ENCODE peak calls at places on chromosomes 1 and 21, in six cellular contexts. G is BE2C, A is body of pancreas, F is transverse colon, Y is fibroblast of lung, R is PC-3. E is an unnamed sample.
A peak's percentile ranks its signal among the peaks of the same experiment; 100 is the strongest.

GRCh38 chr21:45543371-45543709 is 1.1 kb upstream of the SLC19A1 start:
- DNase-seq in G (no peak), A (peak; percentile 11), F (no peak), Y (no peak), R (no peak), E (no peak)

GRCh38 chr1:55288245-55288644 is 73.1 kb upstream of the USP24 start:
- DNase-seq in G (no peak), A (no peak), F (peak; percentile 19), Y (no peak), R (no peak), E (no peak)

GRCh38 chr1:42439940-42440339 is 15.9 kb downstream of the ZMYND12 start:
- DNase-seq in G (no peak), A (no peak), F (no peak), Y (peak; percentile 88), R (peak; percentile 85), E (no peak)

GRCh38 chr1:222933273-222933672 is 118.4 kb downstream of the DISP1 start:
- DNase-seq in G (no peak), A (no peak), F (no peak), Y (no peak), R (no peak), E (no peak)

GRCh38 chr1:113976609-113977278 is 2.5 kb upstream of the OLFML3 start:
- DNase-seq in G (no peak), A (no peak), F (no peak), Y (peak; percentile 67), R (peak; percentile 62), E (peak; percentile 70)

GRCh38 chr1:230891413-230891812 is 23.1 kb upstream of the C1orf198 start:
- DNase-seq in G (no peak), A (no peak), F (no peak), Y (no peak), R (peak; percentile 28), E (no peak)

GRCh38 chr1:30773722-30774121 is 16.1 kb upstream of the LAPTM5 start:
- DNase-seq in G (no peak), A (no peak), F (no peak), Y (no peak), R (no peak), E (no peak)

GRCh38 chr1:245085508-245086095 is 69.2 kb upstream of the KIF26B start:
- DNase-seq in G (no peak), A (no peak), F (no peak), Y (peak; percentile 99), R (peak; percentile 75), E (no peak)

GRCh38 chr1:161266096-161266679 is 7.6 kb downstream of the PCP4L1 start:
- DNase-seq in G (no peak), A (no peak), F (no peak), Y (peak; percentile 19), R (peak; percentile 41), E (no peak)

GRCh38 chr1:223832637-223832943 is 13.2 kb downstream of the TP53BP2 start:
- DNase-seq in G (no peak), A (no peak), F (no peak), Y (no peak), R (no peak), E (peak; percentile 36)

GRCh38 chr1:40315239-40315794 is 1.8 kb downstream of the COL9A2 start:
- DNase-seq in G (peak; percentile 73), A (peak; percentile 73), F (peak; percentile 87), Y (peak; percentile 81), R (peak; percentile 68), E (peak; percentile 83)

GRCh38 chr1:22712502-22713271 is 2.0 kb downstream of the EPHB2 start:
- DNase-seq in G (no peak), A (no peak), F (peak; percentile 48), Y (peak; percentile 52), R (peak; percentile 71), E (no peak)

GRCh38 chr1:162023547-162024501 is at the start of gene OLFML2B:
- DNase-seq in G (peak; percentile 81), A (peak; percentile 47), F (peak; percentile 60), Y (peak; percentile 82), R (peak; percentile 89), E (peak; percentile 74)

GRCh38 chr1:89802841-89803240 is 18.0 kb upstream of the LRRC8D start:
- DNase-seq in G (no peak), A (no peak), F (no peak), Y (peak; percentile 35), R (no peak), E (no peak)

GRCh38 chr1:22089787-22090186 is 37.3 kb downstream of the CDC42 start:
- DNase-seq in G (no peak), A (no peak), F (no peak), Y (no peak), R (no peak), E (no peak)

GRCh38 chr1:7575041-7575400 is 196.1 kb upstream of the VAMP3 start:
- DNase-seq in G (no peak), A (no peak), F (no peak), Y (no peak), R (no peak), E (no peak)

GRCh38 chr1:62810420-62811274 is 26.7 kb downstream of the ATG4C start:
- DNase-seq in G (no peak), A (no peak), F (no peak), Y (no peak), R (no peak), E (no peak)

GRCh38 chr1:93615201-93616150 is 66.2 kb downstream of the BCAR3 start:
- DNase-seq in G (no peak), A (no peak), F (peak; percentile 28), Y (peak; percentile 94), R (peak; percentile 47), E (peak; percentile 77)

GRCh38 chr1:56547977-56548376 is 31.4 kb downstream of the PLPP3 start:
- DNase-seq in G (no peak), A (peak; percentile 16), F (peak; percentile 33), Y (no peak), R (peak; percentile 74), E (no peak)

GRCh38 chr1:193069748-193070394 is 10.5 kb downstream of the RO60 start:
- DNase-seq in G (peak; percentile 22), A (no peak), F (no peak), Y (no peak), R (peak; percentile 15), E (no peak)

GRCh38 chr1:6378096-6378746 is 15.3 kb downstream of the ACOT7 start:
- DNase-seq in G (peak; percentile 72), A (no peak), F (no peak), Y (no peak), R (no peak), E (no peak)

GRCh38 chr21:37742115-37742514 is 174.1 kb downstream of the KCNJ6 start:
- DNase-seq in G (no peak), A (no peak), F (no peak), Y (no peak), R (no peak), E (no peak)

GRCh38 chr1:43521716-43522115 is 9.0 kb upstream of the PTPRF start:
- DNase-seq in G (no peak), A (no peak), F (no peak), Y (no peak), R (no peak), E (no peak)

GRCh38 chr1:201946224-201946908 is at the start of gene LMOD1:
- DNase-seq in G (peak; percentile 81), A (peak; percentile 81), F (peak; percentile 82), Y (peak; percentile 98), R (peak; percentile 64), E (peak; percentile 92)

GRCh38 chr1:83761084-83761760 is 237.7 kb downstream of the TTLL7 start:
- DNase-seq in G (no peak), A (no peak), F (peak; percentile 9), Y (no peak), R (no peak), E (peak; percentile 9)

GRCh38 chr21:29152936-29153335 is 22.5 kb downstream of the MAP3K7CL start:
- DNase-seq in G (no peak), A (no peak), F (no peak), Y (peak; percentile 62), R (no peak), E (peak; percentile 62)

GRCh38 chr1:187477103-187477502 is 648.4 kb downstream of the PLA2G4A start:
- DNase-seq in G (no peak), A (no peak), F (no peak), Y (peak; percentile 53), R (peak; percentile 23), E (no peak)

GRCh38 chr21:41597811-41598231 is 89.9 kb upstream of the TMPRSS2 start:
- DNase-seq in G (no peak), A (no peak), F (no peak), Y (no peak), R (no peak), E (no peak)

GRCh38 chr1:91091812-91092211 is 70.0 kb upstream of the ZNF644 start:
- DNase-seq in G (no peak), A (no peak), F (no peak), Y (peak; percentile 10), R (peak; percentile 69), E (no peak)

DNA sequence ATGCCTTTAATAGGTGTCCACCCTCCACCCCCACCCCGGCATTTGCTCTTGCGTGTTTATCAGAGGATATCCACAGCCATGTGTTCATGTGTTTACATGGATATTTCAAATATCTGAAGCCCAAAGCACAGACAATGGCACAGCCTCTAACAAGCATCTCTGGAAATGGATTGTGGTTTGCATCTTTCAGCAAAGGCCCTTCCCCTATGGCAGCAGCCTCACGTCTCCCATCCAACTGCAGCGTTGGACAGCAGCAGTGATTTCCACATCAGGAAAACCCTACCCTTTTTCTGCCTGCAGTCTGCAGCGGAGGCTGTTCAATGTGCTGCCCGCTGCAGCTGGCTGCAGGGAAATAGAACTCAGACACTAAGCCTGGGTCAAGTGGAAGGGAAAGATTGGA is 1.6 kb downstream of the RASSF5 start:
- DNase-seq in G (no peak), A (no peak), F (no peak), Y (peak; percentile 36), R (no peak), E (peak; percentile 82)
- H3K4me1 ChIP-seq in G (no peaks in the 10 kb centered on the region), A (peaks cover 68% of the 10 kb centered on the region), F (peaks cover 23% of the 10 kb centered on the region), Y (peaks cover 27% of the 10 kb centered on the region), R (peaks cover 57% of the 10 kb centered on the region), E (peaks cover 25% of the 10 kb centered on the region)

DNA sequence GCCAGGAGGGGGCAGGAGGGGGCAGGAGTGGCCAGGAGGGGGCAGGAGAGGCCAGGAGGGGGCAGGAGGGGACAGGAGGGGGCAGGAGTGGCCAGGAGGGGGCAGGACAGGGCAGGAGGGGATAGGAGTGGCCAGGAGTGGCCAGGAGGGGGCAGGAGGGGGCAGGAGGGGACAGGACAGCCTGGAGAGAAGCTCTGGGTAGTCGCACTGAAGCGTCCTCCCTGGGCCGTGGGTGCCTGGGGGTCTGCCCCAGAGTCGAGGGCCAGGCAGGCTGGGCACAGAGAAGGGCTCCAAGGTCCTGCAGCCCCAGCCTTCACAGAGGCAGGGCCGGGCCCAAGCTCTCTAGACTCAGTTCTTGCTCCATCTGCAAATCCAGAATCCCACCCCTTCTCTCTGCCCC is 22.9 kb downstream of the MEGF6 start:
- DNase-seq in G (no peak), A (no peak), F (no peak), Y (no peak), R (no peak), E (no peak)
- TF ChIP-seq CTCF in G (no peak), A (no peak), F (no peak), Y (no peak), R (no peak), E (no peak)

GRCh38 chr1:35203295-35203694 is 10.3 kb upstream of the SFPQ start:
- DNase-seq in G (no peak), A (no peak), F (no peak), Y (no peak), R (no peak), E (no peak)
- H3K4me1 ChIP-seq in G (no peaks in the 10 kb centered on the region), A (no peaks in the 10 kb centered on the region), F (peaks cover 5% of the 10 kb centered on the region), Y (no peaks in the 10 kb centered on the region), R (no peaks in the 10 kb centered on the region), E (no peaks in the 10 kb centered on the region)

DNA sequence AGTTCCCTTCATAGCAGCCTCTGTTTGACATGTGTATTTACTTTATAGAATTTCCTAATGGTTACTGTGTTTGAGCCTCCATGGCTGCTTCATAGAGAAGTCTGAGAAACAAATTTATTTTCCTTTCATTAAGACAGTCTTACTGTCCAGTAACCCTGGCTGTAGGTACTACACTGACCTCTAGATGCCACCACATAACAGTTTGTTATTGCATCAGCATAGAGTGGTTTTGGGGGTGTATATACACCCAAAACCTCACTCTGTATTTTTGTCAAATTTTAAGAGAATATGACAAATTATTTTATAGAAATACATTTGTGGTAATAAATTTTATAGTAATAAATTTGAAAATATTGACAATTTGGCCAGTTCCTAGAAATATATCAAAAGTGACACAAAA is 57.3 kb downstream of the OBSCN start:
- DNase-seq in G (no peak), A (no peak), F (no peak), Y (peak; percentile 8), R (peak; percentile 28), E (no peak)
- TF ChIP-seq CTCF in G (peak; percentile 15), A (peak; percentile 24), F (no peak), Y (peak; percentile 38), R (peak; percentile 45), E (peak; percentile 44)